ENCODE peak calls at places on chromosomes 16 and 17, in four cellular contexts. V is lung, Q is body of pancreas, I is ascending aorta. T is an unnamed sample. For H3K4me1, the result is how much of the 10 kb centered on the place peaks cover.

GRCh38 chr17:31596382-31597323 is 205.2 kb downstream of the RAB11FIP4 start:
- DNase-seq in V (peak), Q (peak), I (peak), T (no peak)

GRCh38 chr17:7854851-7855642 is at the start of gene TMEM88:
- DNase-seq in V (no peak), Q (no peak), I (no peak), T (no peak)

GRCh38 chr16:11139624-11140375 is 116.2 kb downstream of the SOCS1 start:
- DNase-seq in V (no peak), Q (no peak), I (no peak), T (no peak)

GRCh38 chr17:35089846-35090193 is 26.3 kb upstream of the RFFL start:
- DNase-seq in V (no peak), Q (no peak), I (no peak), T (peak)

GRCh38 chr16:12763517-12763916 is 40.2 kb downstream of the CPPED1 start:
- DNase-seq in V (no peak), Q (no peak), I (no peak), T (peak)

GRCh38 chr16:58366247-58367031 is 25.8 kb upstream of the GINS3 start:
- DNase-seq in V (no peak), Q (no peak), I (no peak), T (no peak)

GRCh38 chr17:51088287-51088686 is 32.4 kb downstream of the SPAG9 start:
- DNase-seq in V (no peak), Q (no peak), I (no peak), T (no peak)

GRCh38 chr16:80914379-80915078 is 92.2 kb downstream of the CMC2 start:
- DNase-seq in V (no peak), Q (no peak), I (no peak), T (peak)

GRCh38 chr16:12618515-12618914 is 185.2 kb downstream of the CPPED1 start:
- DNase-seq in V (no peak), Q (no peak), I (no peak), T (no peak)

GRCh38 chr16:6035161-6035560 is 937.6 kb upstream of the EEF2KMT start:
- DNase-seq in V (no peak), Q (no peak), I (no peak), T (no peak)

GRCh38 chr17:55432358-55433028 is 10.9 kb upstream of the MMD start:
- DNase-seq in V (no peak), Q (no peak), I (no peak), T (no peak)

GRCh38 chr17:5226940-5227878 is 7.5 kb downstream of the SCIMP start:
- DNase-seq in V (peak), Q (no peak), I (no peak), T (no peak)

GRCh38 chr16:78240459-78241222 is 141.2 kb downstream of the WWOX start:
- DNase-seq in V (peak), Q (peak), I (no peak), T (peak)

GRCh38 chr16:20851601-20852000 is 45.3 kb downstream of the REXO5 start:
- DNase-seq in V (peak), Q (peak), I (peak), T (peak)

GRCh38 chr16:11966173-11966572 is 1.2 kb downstream of the TNFRSF17 start:
- DNase-seq in V (no peak), Q (no peak), I (no peak), T (no peak)

GRCh38 chr17:73319766-73320165 is 8.0 kb upstream of the CDC42EP4 start:
- DNase-seq in V (no peak), Q (no peak), I (no peak), T (no peak)

GRCh38 chr17:78494189-78494960 is 82.8 kb downstream of the DNAH17 start:
- DNase-seq in V (no peak), Q (no peak), I (no peak), T (no peak)

GRCh38 chr16:18811925-18812324 is 10.6 kb upstream of the ARL6IP1 start:
- DNase-seq in V (no peak), Q (no peak), I (no peak), T (no peak)

GRCh38 chr17:60463157-60463820 is 41.0 kb downstream of the CHCT1 start:
- DNase-seq in V (no peak), Q (no peak), I (no peak), T (no peak)

GRCh38 chr16:87601322-87602004 is 845 bp upstream of the JPH3 start:
- DNase-seq in V (no peak), Q (no peak), I (no peak), T (no peak)

GRCh38 chr17:59502800-59503199 is 62.6 kb upstream of the DHX40 start:
- DNase-seq in V (no peak), Q (no peak), I (no peak), T (no peak)

GRCh38 chr17:19024101-19025078 is 19.8 kb upstream of the FAM83G start:
- DNase-seq in V (no peak), Q (no peak), I (no peak), T (no peak)

GRCh38 chr16:89373355-89374110 is 116.8 kb downstream of the ANKRD11 start:
- DNase-seq in V (no peak), Q (no peak), I (no peak), T (peak)

GRCh38 chr16:88856122-88856827 is 472 bp downstream of the GALNS start:
- DNase-seq in V (peak), Q (peak), I (no peak), T (peak)

DNA sequence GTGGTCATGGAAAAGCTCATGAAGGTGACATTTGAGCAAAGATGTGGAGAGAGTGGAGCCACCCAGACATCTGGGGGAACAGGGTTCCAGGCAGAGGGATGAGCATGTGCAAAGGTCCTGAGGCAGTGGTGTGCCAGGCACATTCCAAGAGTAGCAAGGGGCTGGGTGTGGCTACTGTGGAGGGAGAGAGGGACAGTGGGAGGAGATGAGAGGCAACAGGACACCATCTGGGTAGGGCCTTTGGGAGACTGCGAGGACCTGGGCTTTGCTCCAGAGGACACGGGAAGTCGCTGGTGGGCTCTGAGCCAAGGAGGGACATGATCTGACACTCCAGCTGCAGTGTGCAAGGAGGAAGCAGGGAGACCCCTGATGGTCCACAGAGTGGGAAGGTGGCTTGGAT is 56.8 kb upstream of the MED9 start:
- DNase-seq in V (no peak), Q (no peak), I (no peak), T (no peak)
- H3K4me1 ChIP-seq in V (under half), Q (under half), I (under half), T (under half)

GRCh38 chr17:75390982-75391381 is 14.5 kb downstream of the GRB2 start:
- DNase-seq in V (no peak), Q (no peak), I (no peak), T (no peak)
- H3K4me1 ChIP-seq in V (under half), Q (under half), I (under half), T (under half)

DNA sequence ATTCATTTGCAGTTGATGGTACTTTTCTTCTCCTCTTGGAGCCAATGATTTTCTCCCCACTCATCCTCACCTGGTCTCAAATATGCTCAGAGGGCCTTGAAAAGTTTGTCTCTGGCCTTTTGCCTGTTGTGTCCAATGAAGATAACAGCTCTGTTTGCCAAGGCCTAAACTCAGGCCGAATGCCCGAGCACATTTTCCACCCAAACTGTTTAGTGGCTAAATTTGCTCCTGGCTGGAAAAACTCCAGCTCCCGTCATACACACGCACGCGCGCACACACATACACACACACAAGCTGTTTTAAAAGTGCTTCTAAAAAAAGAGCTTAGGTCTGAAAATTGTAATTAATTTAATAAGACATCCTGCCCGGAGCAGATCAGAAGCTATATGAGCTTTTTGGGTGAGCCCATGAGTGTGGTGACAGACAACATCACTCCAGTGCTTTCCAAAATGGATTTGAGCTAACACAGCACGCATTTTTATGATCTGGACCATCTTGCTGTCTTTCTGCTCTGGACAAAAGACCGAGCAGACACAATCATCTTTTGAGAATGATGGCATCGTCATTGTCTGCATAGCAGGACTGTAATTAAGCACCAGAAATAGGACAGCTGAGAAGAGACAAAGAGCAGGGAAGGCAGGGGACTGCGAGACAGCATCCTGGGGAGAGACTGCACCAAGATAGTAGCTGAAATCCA is 48.9 kb downstream of the IRX6 start:
- DNase-seq in V (no peak), Q (no peak), I (no peak), T (no peak)
- H3K4me1 ChIP-seq in V (under half), Q (under half), I (under half), T (under half)

DNA sequence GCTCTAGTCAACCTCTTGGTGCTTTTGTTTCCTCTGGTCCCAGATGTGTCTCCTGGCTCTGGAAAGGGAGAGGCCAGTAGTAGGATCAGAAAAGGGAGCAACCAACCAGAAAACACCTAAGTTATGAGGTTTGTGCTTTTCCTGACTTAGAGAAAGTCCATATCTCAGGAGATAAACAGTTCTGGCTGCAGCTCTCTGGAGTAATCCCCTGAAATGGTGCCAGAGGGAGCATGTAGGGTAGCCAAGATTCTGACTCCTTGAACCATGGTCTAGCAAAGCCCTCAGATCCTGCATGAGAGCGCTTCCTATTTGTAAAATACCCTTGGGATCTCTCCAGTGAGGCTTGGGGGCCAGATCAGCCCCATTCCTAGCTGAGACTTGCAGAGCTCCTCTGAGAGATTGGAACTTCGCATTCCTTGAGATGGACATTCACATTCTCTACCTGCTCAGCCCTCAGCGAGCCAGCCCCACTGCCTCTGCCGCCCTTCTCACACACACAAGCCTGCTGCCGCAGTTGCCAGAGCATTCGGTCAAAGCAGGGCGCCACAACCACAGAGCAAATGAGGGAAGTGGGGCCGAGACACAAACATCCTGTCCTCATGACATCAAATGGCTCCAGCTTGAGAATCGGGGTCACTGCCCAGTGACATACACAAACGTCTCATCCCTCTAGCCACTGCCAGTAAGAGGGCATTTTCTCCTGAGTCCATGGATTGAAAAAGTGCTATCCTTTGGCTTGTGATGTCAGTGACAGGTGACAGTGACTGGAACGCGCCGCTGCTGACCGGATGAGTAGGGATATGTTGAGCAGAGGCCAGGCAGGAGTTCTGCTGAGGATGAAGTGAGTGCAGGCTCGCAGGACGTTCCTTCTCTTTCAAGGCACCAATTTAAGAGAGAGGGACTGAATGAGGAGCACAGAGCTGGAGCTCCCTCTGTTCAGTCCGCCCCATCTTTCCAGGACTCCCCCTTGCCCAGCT is 5.0 kb downstream of the ABHD15 start:
- DNase-seq in V (peak), Q (no peak), I (no peak), T (no peak)
- H3K4me1 ChIP-seq in V (under half), Q (under half), I (under half), T (under half)

DNA sequence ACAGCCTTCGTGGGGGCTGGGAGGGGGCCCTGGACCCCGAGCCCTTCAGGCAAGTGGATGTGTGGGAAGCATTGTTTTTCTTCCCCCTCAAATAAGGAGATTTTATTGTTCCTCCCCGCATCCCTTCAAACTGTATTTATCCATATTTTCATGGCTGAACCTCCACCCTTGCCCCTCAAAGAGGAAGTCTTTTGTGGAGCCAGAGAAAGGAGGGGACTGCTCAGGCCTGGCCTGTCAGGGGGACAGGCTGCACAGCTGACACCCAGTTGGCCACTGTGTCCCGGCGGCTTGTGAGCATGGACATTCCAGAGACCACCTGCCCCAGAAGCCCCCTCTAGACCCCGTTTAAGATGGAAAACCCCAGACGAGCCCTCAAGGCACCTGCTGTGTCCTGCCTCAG is 15.9 kb downstream of the HEXIM2 start:
- DNase-seq in V (no peak), Q (no peak), I (no peak), T (no peak)
- H3K4me1 ChIP-seq in V (under half), Q (under half), I (under half), T (under half)

GRCh38 chr17:77330602-77331081 is 189.9 kb downstream of the SEC14L1 start:
- DNase-seq in V (peak), Q (peak), I (no peak), T (no peak)
- H3K4me1 ChIP-seq in V (under half), Q (under half), I (under half), T (under half)